ENCODE peak calls at places on chromosome 7, in seven cellular contexts. Y is IMR-90, F is psoas muscle, K is gastrocnemius medialis, U is stomach, V is astrocyte, L is left lung. W is an unnamed sample.

GRCh38 chr7:114825423-114825951 is 96.4 kb upstream of the MDFIC start:
- DNase-seq in Y (no peak), F (no peak), K (no peak), U (no peak), V (no peak), L (no peak), W (no peak)

GRCh38 chr7:44678468-44679179 is 70.0 kb upstream of the ZMIZ2 start:
- DNase-seq in Y (peak; percentile 86), F (peak; percentile 72), K (peak; percentile 32), U (no peak), V (peak; percentile 61), L (no peak), W (no peak)

GRCh38 chr7:66303454-66304160 is 98.5 kb downstream of the TPST1 start:
- DNase-seq in Y (no peak), F (no peak), K (no peak), U (no peak), V (no peak), L (no peak), W (no peak)

GRCh38 chr7:123666492-123666891 is 10.8 kb downstream of the LMOD2 start:
- DNase-seq in Y (no peak), F (no peak), K (no peak), U (no peak), V (no peak), L (no peak), W (no peak)

GRCh38 chr7:26686448-26686981 is 177.9 kb downstream of the SKAP2 start:
- DNase-seq in Y (peak; percentile 92), F (peak; percentile 48), K (no peak), U (no peak), V (peak; percentile 64), L (no peak), W (no peak)

GRCh38 chr7:10888861-10889260 is 84.8 kb upstream of the PHF14 start:
- DNase-seq in Y (no peak), F (no peak), K (no peak), U (no peak), V (no peak), L (no peak), W (no peak)

GRCh38 chr7:602341-603141 is 82.9 kb upstream of the PDGFA start:
- DNase-seq in Y (no peak), F (peak; percentile 51), K (no peak), U (no peak), V (no peak), L (peak; percentile 85), W (no peak)

GRCh38 chr7:31336202-31337035 is 4.1 kb downstream of the NEUROD6 start:
- DNase-seq in Y (no peak), F (no peak), K (no peak), U (no peak), V (no peak), L (peak; percentile 77), W (no peak)

DNA sequence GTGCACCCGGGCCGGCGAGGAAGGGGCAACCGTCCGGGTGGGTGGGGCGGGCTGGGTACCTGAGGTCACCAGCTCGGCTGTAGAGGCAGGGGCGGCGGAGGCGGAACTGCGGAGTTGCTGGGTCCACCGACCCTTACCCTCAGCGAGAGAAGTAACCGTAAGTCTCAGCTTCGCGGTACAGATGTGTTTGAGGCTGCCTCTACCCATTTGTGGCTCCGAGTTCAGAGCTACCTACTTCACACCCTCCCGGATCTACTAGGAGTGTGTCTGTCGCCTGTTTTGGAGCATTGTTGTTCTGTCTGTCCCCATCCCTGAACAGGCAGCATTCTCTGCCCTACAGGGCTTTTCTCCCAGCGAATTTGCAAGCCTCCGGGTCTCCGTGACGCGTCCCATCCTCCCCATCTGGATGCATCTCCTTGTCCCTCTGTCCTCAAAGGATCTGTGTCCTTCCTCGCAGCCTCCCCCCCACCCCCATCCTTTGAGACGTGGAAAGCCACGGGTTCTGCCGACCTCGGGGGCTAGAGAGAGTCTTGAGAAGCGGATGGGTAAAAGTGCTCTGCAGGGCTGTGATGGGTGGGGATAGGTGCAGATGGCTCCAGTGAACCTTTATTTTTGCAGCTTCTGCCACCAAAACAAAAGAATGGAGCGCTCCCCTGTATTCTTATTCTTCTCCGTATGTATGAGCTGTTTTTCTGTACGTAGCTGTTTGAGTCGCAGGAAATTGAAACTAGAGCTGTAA is 758 bp downstream of the ANKIB1 start:
- DNase-seq in Y (peak; percentile 18), F (no peak), K (no peak), U (no peak), V (peak; percentile 12), L (no peak), W (peak; percentile 8)
- TF ChIP-seq CTCF in Y (no peak), F (no peak), K (no peak), U (no peak), V (no peak), L (no peak), W (peak; percentile 1)

GRCh38 chr7:23012797-23013714 is 874 bp downstream of the HYCC1 start:
- DNase-seq in Y (no peak), F (peak; percentile 53), K (no peak), U (no peak), V (no peak), L (peak; percentile 88), W (no peak)
- H3K4me3 ChIP-seq in Y (peak overlapping the region; percentile 66), F (peak overlapping the region; percentile 85), K (peak overlapping the region; percentile 94), U (peak overlapping the region; percentile 94), V (peak overlapping the region; percentile 83), L (peak overlapping the region; percentile 73), W (peak overlapping the region; percentile 94)

DNA sequence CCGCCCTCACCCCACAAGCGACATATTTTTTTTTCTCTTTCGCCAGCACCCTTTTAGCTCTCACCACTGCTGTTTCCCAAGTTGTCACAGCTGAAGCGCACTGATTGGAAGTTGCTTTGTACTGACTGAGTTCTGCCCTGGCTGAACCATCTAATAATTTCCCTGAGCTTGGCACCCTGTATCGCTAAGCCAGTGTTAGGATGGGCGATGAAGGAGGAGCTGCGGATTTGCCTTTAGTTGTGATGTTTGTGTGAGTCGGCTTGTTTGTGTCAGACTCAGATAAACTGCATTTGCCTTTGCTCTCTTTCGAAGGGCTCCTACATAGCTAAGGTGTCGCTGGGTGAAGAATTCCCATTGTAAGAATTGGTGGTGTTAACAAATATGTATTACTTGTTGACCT is 1.3 kb upstream of the ATXN7L1 start:
- DNase-seq in Y (no peak), F (no peak), K (no peak), U (no peak), V (no peak), L (no peak), W (no peak)
- H3K27ac ChIP-seq in Y (no peak overlapping the region), F (no peak overlapping the region), K (peak overlapping the region; percentile 46), U (peak overlapping the region; percentile 78), V (no peak overlapping the region), L (no peak overlapping the region), W (no peak overlapping the region)

DNA sequence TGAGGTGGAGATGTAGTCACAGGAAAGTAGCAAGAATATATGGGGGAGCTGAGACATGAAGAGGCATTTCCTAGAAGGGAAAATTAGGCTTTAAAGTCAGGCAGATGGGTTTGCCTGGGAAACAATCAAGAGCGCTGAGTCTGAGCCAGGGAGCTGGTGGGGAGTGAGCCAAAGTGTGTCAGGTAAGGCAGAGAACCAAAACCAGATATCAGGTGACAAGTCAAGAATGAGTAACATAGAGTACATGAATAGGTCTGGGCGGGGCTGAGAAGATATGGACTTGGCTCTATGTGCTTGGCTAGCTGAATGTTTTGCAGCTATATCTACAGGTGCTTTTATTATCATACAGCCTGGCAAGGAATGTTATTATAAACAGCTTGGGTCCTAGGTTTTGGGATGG is 49.3 kb downstream of the GPR141 start:
- DNase-seq in Y (no peak), F (no peak), K (no peak), U (no peak), V (no peak), L (no peak), W (no peak)
- TF ChIP-seq CTCF in Y (no peak), F (no peak), K (no peak), U (no peak), V (no peak), L (no peak), W (no peak)

GRCh38 chr7:17422966-17423365 is 124.5 kb downstream of the AHR start:
- DNase-seq in Y (no peak), F (no peak), K (no peak), U (no peak), V (peak; percentile 91), L (no peak), W (no peak)
- H3K4me3 ChIP-seq in Y (no peak overlapping the region), F (no peak overlapping the region), K (no peak overlapping the region), U (no peak overlapping the region), V (no peak overlapping the region), L (no peak overlapping the region), W (no peak overlapping the region)

GRCh38 chr7:135768467-135768866 is 19.9 kb upstream of the FAM180A start:
- DNase-seq in Y (no peak), F (no peak), K (no peak), U (no peak), V (no peak), L (no peak), W (no peak)
- H3K27ac ChIP-seq in Y (no peak overlapping the region), F (no peak overlapping the region), K (no peak overlapping the region), U (no peak overlapping the region), V (no peak overlapping the region), L (no peak overlapping the region), W (no peak overlapping the region)

DNA sequence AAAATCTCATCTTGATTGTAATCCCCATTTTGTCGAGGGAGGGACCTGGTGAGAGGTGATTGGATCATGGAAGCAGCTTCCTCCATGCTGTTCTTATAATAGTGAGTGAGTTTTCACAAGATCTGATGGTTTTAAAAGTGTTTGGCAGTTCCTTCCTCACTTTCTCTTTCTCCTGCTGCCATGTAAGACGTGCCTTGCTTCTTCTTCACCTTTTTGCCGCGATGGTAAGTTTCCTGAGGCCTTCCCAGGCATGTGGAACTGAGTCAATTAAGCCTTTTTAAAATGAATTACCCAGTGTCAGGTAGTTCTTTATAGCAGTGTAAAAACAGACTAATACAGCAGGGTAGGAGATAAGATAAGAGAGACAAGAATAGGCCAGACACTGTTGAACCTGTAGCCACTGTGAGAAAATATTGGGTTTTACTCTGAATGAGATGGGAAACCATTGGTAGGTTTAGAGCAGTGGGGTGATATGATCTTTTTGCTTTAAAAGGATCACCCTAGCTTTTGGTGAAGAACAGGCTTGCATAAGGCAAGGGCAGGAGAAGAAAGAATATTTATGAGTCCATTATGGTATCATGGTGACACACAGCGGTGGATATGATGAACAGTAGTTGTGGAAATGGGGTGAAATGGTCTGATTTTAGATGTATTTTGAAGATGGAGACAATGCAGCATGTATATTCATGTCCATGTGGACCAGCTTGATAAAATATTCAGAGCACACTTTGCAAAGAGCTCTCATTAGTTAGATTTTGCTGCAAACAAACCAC is 11.5 kb downstream of the OR6B1 start:
- DNase-seq in Y (peak; percentile 51), F (no peak), K (no peak), U (no peak), V (no peak), L (no peak), W (no peak)
- TF ChIP-seq CTCF in Y (peak; percentile 68), F (no peak), K (no peak), U (no peak), V (no peak), L (no peak), W (peak; percentile 24)

W was measured in dorsolateral prefrontal cortex.